ENCODE peak calls at places on chromosomes 2 and 18, in four cellular contexts. I is MM.1S, V is fibroblast of lung, H is mammary epithelial cell. X is an unnamed sample.
A peak's percentile ranks its signal among the peaks of the same experiment; 100 is the strongest.

GRCh38 chr2:46963961-46964673 is 48.5 kb upstream of the MCFD2 start:
- DNase-seq in V (peak; percentile 69), H (peak; percentile 75), I (no peak), X (no peak)

GRCh38 chr2:148674063-148675020 is 29.8 kb downstream of the EPC2 start:
- DNase-seq in I (peak; percentile 57), H (peak; percentile 30), V (peak; percentile 37), X (peak; percentile 13)

GRCh38 chr18:22613788-22614187 is 196.1 kb upstream of the CTAGE1 start:
- DNase-seq in H (peak; percentile 19), V (peak; percentile 66), I (no peak), X (no peak)

GRCh38 chr2:27857417-27858172 is 32.6 kb downstream of the RBKS start:
- DNase-seq in I (no peak), V (peak; percentile 85), H (peak; percentile 77), X (peak; percentile 55)

GRCh38 chr2:98205901-98206300 is 118.9 kb downstream of the VWA3B start:
- DNase-seq in V (no peak), I (no peak), H (no peak), X (no peak)

GRCh38 chr2:186755066-186755465 is 61.2 kb downstream of the FAM171B start:
- DNase-seq in I (no peak), H (no peak), V (peak; percentile 74), X (no peak)

GRCh38 chr2:85851253-85851955 is 37.4 kb downstream of the ST3GAL5 start:
- DNase-seq in V (no peak), H (peak; percentile 41), I (no peak), X (no peak)

GRCh38 chr18:3500016-3500415 is 50.0 kb downstream of the TGIF1 start:
- DNase-seq in V (peak; percentile 58), H (no peak), I (no peak), X (no peak)

GRCh38 chr2:19690429-19690828 is 211.4 kb downstream of the TTC32 start:
- DNase-seq in H (no peak), I (no peak), V (no peak), X (no peak)

GRCh38 chr18:41955688-41956087 is 654 bp downstream of the PIK3C3 start:
- DNase-seq in V (no peak), H (peak; percentile 17), I (no peak), X (no peak)

GRCh38 chr2:108611021-108611420 is 76.8 kb downstream of the LIMS1 start:
- DNase-seq in H (no peak), I (no peak), V (no peak), X (no peak)

GRCh38 chr18:9106094-9106493 is 3.6 kb downstream of the NDUFV2 start:
- DNase-seq in I (peak; percentile 42), V (no peak), H (no peak), X (no peak)

GRCh38 chr2:75499534-75499933 is 61.2 kb downstream of the EVA1A start:
- DNase-seq in V (no peak), H (no peak), I (no peak), X (no peak)

GRCh38 chr18:21191596-21192307 is 50.3 kb upstream of the GREB1L start:
- DNase-seq in I (no peak), V (peak; percentile 46), H (peak; percentile 34), X (no peak)

GRCh38 chr2:39568561-39569006 is 97.1 kb upstream of the TMEM178A start:
- DNase-seq in I (no peak), H (peak; percentile 48), V (peak; percentile 90), X (no peak)

GRCh38 chr2:75604479-75604878 is 42.1 kb upstream of the MRPL19 start:
- DNase-seq in H (no peak), I (no peak), V (peak; percentile 66), X (no peak)

GRCh38 chr2:71291398-71291797 is 40.2 kb upstream of the ZNF638 start:
- DNase-seq in V (no peak), H (peak; percentile 24), I (no peak), X (no peak)

GRCh38 chr18:32714571-32715148 is 58.2 kb downstream of the KLHL14 start:
- DNase-seq in I (peak; percentile 60), H (peak; percentile 64), V (peak; percentile 60), X (no peak)

GRCh38 chr2:127386764-127387654 is 766 bp downstream of the MAP3K2 start:
- DNase-seq in I (peak; percentile 92), H (peak; percentile 80), V (peak; percentile 93), X (no peak)

GRCh38 chr18:38307919-38308318 is 742.3 kb upstream of the CELF4 start:
- DNase-seq in I (no peak), V (no peak), H (no peak), X (no peak)

GRCh38 chr2:27381577-27382181 is 1.1 kb upstream of the ZNF513 start:
- DNase-seq in H (no peak), I (no peak), V (no peak), X (no peak)

GRCh38 chr2:209578394-209579006 is 154.7 kb downstream of the MAP2 start:
- DNase-seq in V (no peak), I (no peak), H (no peak), X (no peak)

GRCh38 chr18:7567487-7568425 is 640 bp downstream of the PTPRM start:
- DNase-seq in H (peak; percentile 54), V (peak; percentile 77), I (peak; percentile 78), X (no peak)

GRCh38 chr2:151544449-151544848 is 134.7 kb downstream of the RIF1 start:
- DNase-seq in V (peak; percentile 14), H (no peak), I (no peak), X (no peak)

GRCh38 chr2:21250693-21251092 is 126.9 kb downstream of the TDRD15 start:
- DNase-seq in I (no peak), H (no peak), V (no peak), X (no peak)

GRCh38 chr2:143684731-143685364 is 555.6 kb downstream of the ARHGAP15 start:
- DNase-seq in V (no peak), H (no peak), I (no peak), X (no peak)

GRCh38 chr2:143688248-143688647 is 559.0 kb downstream of the ARHGAP15 start:
- DNase-seq in V (no peak), I (no peak), H (no peak), X (no peak)

GRCh38 chr2:143688815-143689214 is 559.6 kb downstream of the ARHGAP15 start:
- DNase-seq in V (no peak), H (no peak), I (no peak), X (no peak)

GRCh38 chr2:143685439-143686078 is 556.3 kb downstream of the ARHGAP15 start:
- DNase-seq in H (no peak), I (no peak), V (no peak), X (no peak)

GRCh38 chr2:143686585-143687164 is 557.5 kb downstream of the ARHGAP15 start:
- DNase-seq in H (peak; percentile 16), I (peak; percentile 43), V (peak; percentile 36), X (no peak)
- TF ChIP-seq CTCF in H (peak; percentile 46), I (peak; percentile 50), V (peak; percentile 57), X (peak; percentile 58)

GRCh38 chr2:161425966-161426365 is 9.9 kb downstream of the TBR1 start:
- DNase-seq in V (no peak), I (no peak), H (no peak), X (no peak)

GRCh38 chr2:161426788-161427412 is 10.8 kb downstream of the TBR1 start:
- DNase-seq in I (no peak), H (peak; percentile 21), V (peak; percentile 21), X (no peak)

GRCh38 chr2:161426416-161426787 is 10.3 kb downstream of the TBR1 start:
- DNase-seq in V (no peak), I (no peak), H (no peak), X (no peak)

GRCh38 chr2:161428240-161428587 is 12.1 kb downstream of the TBR1 start:
- DNase-seq in V (no peak), H (no peak), I (no peak), X (no peak)

DNA sequence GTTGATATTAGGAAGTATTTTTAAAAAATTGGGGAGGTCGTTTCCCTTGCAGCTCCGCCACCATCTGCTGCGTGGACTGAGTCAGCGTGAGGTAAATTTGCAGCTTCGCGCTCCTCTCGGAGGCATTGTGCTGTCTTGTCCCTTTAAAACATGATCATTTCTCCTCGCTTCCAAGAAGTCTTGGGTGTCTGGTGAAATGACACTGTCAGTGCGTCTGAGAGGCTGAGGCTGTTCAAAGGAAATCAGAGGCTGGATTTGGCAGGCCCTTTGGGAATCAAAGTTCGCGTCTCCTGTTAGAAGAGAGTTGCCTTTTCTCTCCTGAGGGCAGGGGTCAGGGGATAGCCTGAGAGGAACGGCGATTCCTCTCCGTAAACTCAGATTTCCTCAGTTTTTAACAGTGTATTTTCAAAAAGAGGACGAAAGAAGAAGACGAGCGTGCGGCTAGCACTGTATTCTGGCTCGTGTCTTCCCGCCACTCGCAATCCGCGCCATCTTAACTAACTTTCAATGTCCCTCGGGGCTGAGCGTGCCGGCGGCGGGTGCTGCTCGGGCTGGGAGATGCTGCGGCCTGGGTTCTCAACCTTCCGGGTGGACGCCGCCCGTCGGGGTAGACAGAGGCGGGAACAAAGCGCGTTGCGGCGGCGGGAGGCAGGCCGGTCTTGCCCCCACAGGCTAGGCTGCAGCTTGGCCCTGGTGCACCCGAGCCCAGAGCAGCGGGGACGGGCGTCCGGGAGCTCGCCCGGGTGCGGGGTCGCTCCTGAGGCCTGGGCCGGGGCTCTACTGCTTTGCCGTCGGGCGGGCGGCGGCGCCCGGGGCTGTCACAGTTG is 11.5 kb downstream of the TBR1 start:
- DNase-seq in I (no peak), H (no peak), V (no peak), X (no peak)
- TF ChIP-seq EZH2 in I (no peak), H (no peak), V (peak; percentile 91), X (peak; percentile 97)

DNA sequence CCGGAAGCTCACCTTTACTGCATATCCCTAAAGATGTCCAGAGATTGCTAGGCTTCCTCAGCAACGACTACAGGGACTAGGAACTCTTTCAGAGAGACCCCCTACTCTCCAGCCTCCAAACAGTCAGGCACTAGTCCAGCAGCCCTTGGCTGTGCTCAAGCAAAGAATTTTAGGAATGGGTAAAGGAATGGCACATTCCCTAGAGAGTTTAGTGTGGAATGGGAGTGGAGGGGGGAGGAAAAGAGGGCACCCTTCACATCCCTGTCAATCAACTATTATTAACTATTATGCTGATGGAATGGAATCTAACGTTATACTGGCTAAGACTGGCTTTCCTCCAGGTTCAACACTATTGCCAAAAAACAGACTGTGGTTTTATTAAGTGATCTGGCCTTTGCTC is 64.8 kb downstream of the IKZF2 start:
- DNase-seq in I (no peak), V (peak; percentile 56), H (no peak), X (no peak)
- H3K79me2 ChIP-seq in I (no peaks in the 10 kb centered on the region), V (no peaks in the 10 kb centered on the region), H (no peaks in the 10 kb centered on the region), X (no peaks in the 10 kb centered on the region)

GRCh38 chr2:230068658-230069080 is at the start of gene SLC16A14:
- DNase-seq in V (peak; percentile 67), H (peak; percentile 55), I (peak; percentile 73), X (no peak)
- TF ChIP-seq CTCF in V (peak; percentile 46), H (no peak), I (peak; percentile 42), X (peak; percentile 62)

GRCh38 chr18:10822457-10822856 is 296.6 kb downstream of the NAPG start:
- DNase-seq in H (no peak), V (peak; percentile 16), I (no peak), X (no peak)
- TF ChIP-seq EZH2 in H (no peak), V (no peak), I (no peak), X (no peak)

GRCh38 chr18:46338213-46338612 is 234.0 kb downstream of the HAUS1 start:
- DNase-seq in H (no peak), V (no peak), I (no peak), X (no peak)
- H3K79me2 ChIP-seq in H (peaks cover 2% of the 10 kb centered on the region), V (no peaks in the 10 kb centered on the region), I (peaks cover 10% of the 10 kb centered on the region), X (no peaks in the 10 kb centered on the region)

GRCh38 chr2:74001781-74002514 is 17.2 kb downstream of the TET3 start:
- DNase-seq in H (no peak), I (no peak), V (no peak), X (no peak)
- TF ChIP-seq CTCF in H (no peak), I (no peak), V (no peak), X (no peak)

X was measured in keratinocyte.